ENCODE peak calls at places on chromosomes 16 and 17, in five cellular contexts. L is amniotic stem cell, X is HTR-8/SVneo, B is Right ventricle myocardium superior, H is EL. R is an unnamed sample.

GRCh38 chr17:3905017-3905486 is 11.2 kb downstream of the P2RX1 start:
- DNase-seq in B (no peak), H (no peak), X (no peak), L (no peak), R (no peak)

GRCh38 chr17:44642861-44643260 is 13.4 kb upstream of the MEIOC start:
- DNase-seq in B (no peak), H (no peak), L (no peak), X (no peak), R (no peak)

GRCh38 chr17:1398900-1399299 is 1.1 kb downstream of the YWHAE start:
- DNase-seq in B (no peak), X (no peak), L (no peak), H (peak; percentile 39), R (no peak)

GRCh38 chr17:75024686-75025397 is 12.4 kb downstream of the MRPL58 start:
- DNase-seq in L (no peak), B (no peak), H (no peak), X (no peak), R (no peak)

GRCh38 chr17:62700964-62701705 is 73.7 kb downstream of the MRC2 start:
- DNase-seq in H (no peak), X (no peak), B (peak; percentile 18), L (no peak), R (no peak)

GRCh38 chr17:42135664-42136653 is 13.4 kb downstream of the HSPB9 start:
- DNase-seq in L (no peak), X (peak; percentile 52), H (peak; percentile 66), B (peak; percentile 80), R (no peak)

GRCh38 chr17:78233678-78234077 is 2.2 kb downstream of the TMEM235 start:
- DNase-seq in L (no peak), H (no peak), B (no peak), X (no peak), R (no peak)

GRCh38 chr17:39868554-39868942 is 546 bp downstream of the ZPBP2 start:
- DNase-seq in X (no peak), H (no peak), B (no peak), L (no peak), R (no peak)

GRCh38 chr16:9122342-9122741 is 30.9 kb downstream of the HAPSTR1 start:
- DNase-seq in B (no peak), L (no peak), X (no peak), H (no peak), R (no peak)

R was measured in natural killer cell treated with Interleukin-12 subunit alpha and Interleukin-12 subunit beta and Interleukin-15 and Interleukin-18, amount 100 ng/mL, for 72 hours.